ENCODE peak calls at places on chromosomes 6 and 20, in seven cellular contexts. E is right cardiac atrium; S is effector memory CD4-positive, alpha-beta T cell; L is germinal center; V is GM03348; F is transverse colon; C is stimulated activated CD8-positive, alpha-beta memory T cell treated with anti-CD3 and anti-CD28 coated beads, Interleukin-15, amount 100 ng/mL, for 4 hours. G is an unnamed sample.
A peak's percentile ranks its signal among the peaks of the same experiment; 100 is the strongest.

GRCh38 chr6:101146389-101146788 is 247.1 kb upstream of the GRIK2 start:
- DNase-seq in E (no peak), S (no peak), L (no peak), V (peak; percentile 2), F (no peak), C (no peak), G (no peak)

GRCh38 chr6:157478926-157479325 is 97.9 kb downstream of the ZDHHC14 start:
- DNase-seq in E (no peak), S (no peak), L (no peak), V (no peak), F (no peak), C (no peak), G (no peak)

GRCh38 chr20:37901667-37902503 is 1.0 kb upstream of the VSTM2L start:
- DNase-seq in E (no peak), S (no peak), L (peak; percentile 29), V (peak; percentile 81), F (no peak), C (no peak), G (no peak)

GRCh38 chr6:113381232-113381631 is 475.9 kb upstream of the MARCKS start:
- DNase-seq in E (no peak), S (no peak), L (no peak), V (no peak), F (no peak), C (no peak), G (no peak)

GRCh38 chr6:46756469-46757205 is 9.9 kb downstream of the ANKRD66 start:
- DNase-seq in E (no peak), S (no peak), L (no peak), V (no peak), F (no peak), C (no peak), G (no peak)

GRCh38 chr6:2546941-2547716 is 203.6 kb downstream of the MYLK4 start:
- DNase-seq in E (no peak), S (no peak), L (no peak), V (no peak), F (no peak), C (no peak), G (peak; percentile 40)

GRCh38 chr20:63497946-63498935 is 642 bp downstream of the EEF1A2 start:
- DNase-seq in E (peak; percentile 84), S (no peak), L (no peak), V (peak; percentile 73), F (no peak), C (no peak), G (no peak)

GRCh38 chr20:44093249-44093582 is 93.8 kb downstream of the JPH2 start:
- DNase-seq in E (no peak), S (no peak), L (no peak), V (no peak), F (no peak), C (no peak), G (no peak)

GRCh38 chr20:9918360-9918759 is 79.5 kb upstream of the PAK5 start:
- DNase-seq in E (no peak), S (no peak), L (no peak), V (no peak), F (no peak), C (no peak), G (no peak)

G was measured in right atrium auricular region.